ENCODE peak calls at places on chromosomes 7 and 10, in nine cellular contexts. X is foreskin fibroblast, O is GM23338, U is IMR-90, B is fibroblast of villous mesenchyme, W is fibroblast of mammary gland, C is heart right ventricle, H is cardiac fibroblast, F is HFF-Myc. G is an unnamed sample.

GRCh38 chr10:133438711-133439273 is 14.4 kb upstream of the SPRN start:
- DNase-seq in X (no peak), O (peak; percentile 38), U (no peak), B (peak; percentile 11), W (peak; percentile 28), C (no peak), H (no peak), F (no peak), G (no peak)

GRCh38 chr10:81848514-81848913 is 26.5 kb upstream of the NRG3 start:
- DNase-seq in X (no peak), O (peak; percentile 34), U (no peak), B (no peak), W (no peak), C (no peak), H (no peak), F (no peak), G (no peak)

GRCh38 chr10:612696-613095 is 76.8 kb downstream of the DIP2C start:
- DNase-seq in X (no peak), O (no peak), U (no peak), B (no peak), W (no peak), C (no peak), H (no peak), F (no peak), G (peak; percentile 57)

GRCh38 chr7:101186839-101187448 is 6.9 kb upstream of the NAT16 start:
- DNase-seq in X (peak; percentile 29), O (no peak), U (no peak), B (no peak), W (no peak), C (no peak), H (no peak), F (no peak), G (no peak)

GRCh38 chr7:15504376-15504775 is 57.4 kb downstream of the AGMO start:
- DNase-seq in X (no peak), O (no peak), U (no peak), B (no peak), W (no peak), C (no peak), H (peak; percentile 29), F (no peak), G (no peak)

GRCh38 chr10:91164520-91165065 is 55.9 kb upstream of the PCGF5 start:
- DNase-seq in X (peak; percentile 31), O (no peak), U (peak; percentile 56), B (peak; percentile 52), W (peak; percentile 61), C (no peak), H (no peak), F (no peak), G (no peak)

GRCh38 chr7:108257954-108258353 is 127.8 kb upstream of the LAMB4 start:
- DNase-seq in X (no peak), O (no peak), U (no peak), B (no peak), W (no peak), C (no peak), H (no peak), F (no peak), G (no peak)

GRCh38 chr10:24826022-24826421 is 102.3 kb upstream of the ARHGAP21 start:
- DNase-seq in X (peak; percentile 87), O (no peak), U (peak; percentile 78), B (peak; percentile 91), W (peak; percentile 92), C (no peak), H (peak; percentile 81), F (peak; percentile 66), G (no peak)

DNA sequence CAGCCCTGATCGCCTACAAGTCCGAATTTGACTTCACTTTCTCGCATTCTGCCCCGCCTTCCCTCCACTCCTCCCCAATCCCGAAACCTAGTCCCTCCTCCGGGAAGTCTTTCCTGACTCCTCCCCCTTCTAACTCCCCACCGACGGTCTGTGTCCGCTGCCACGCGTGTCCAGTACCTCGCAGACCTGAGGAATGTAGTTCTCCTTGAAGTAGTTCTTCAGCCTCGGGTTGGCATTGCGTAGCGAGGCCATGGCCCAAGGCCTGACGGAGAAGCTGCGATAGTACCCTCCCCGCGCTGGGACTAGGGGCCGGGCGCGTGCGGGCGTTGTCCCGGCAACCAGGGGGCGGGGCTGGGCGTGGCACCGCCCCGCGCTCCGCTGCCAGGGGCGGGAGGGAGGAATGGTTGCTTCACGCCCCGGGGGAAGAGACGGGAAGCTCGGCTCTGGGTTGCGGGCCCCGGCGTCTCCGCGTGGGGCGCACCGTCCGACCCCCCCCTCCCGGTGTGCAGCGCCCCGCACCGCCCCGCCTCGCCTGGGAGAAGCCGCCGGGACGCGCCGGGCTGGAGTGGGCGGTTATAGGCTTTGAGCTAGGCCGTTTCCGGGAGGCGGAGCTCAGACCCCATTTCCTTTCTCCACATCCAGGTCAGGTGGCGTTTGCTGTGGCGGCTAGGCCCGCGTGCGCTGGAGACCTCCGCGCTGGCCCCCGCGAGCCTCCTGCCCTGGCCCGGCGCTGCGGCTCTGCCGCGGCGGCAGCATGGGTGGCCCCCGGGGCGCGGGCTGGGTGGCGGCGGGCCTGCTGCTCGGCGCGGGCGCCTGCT is at the start of the genes ARMC10 and FBXL13:
- DNase-seq in X (peak; percentile 94), O (peak; percentile 92), U (peak; percentile 87), B (peak; percentile 90), W (peak; percentile 85), C (peak; percentile 90), H (peak; percentile 94), F (peak; percentile 67), G (peak; percentile 87)
- TF ChIP-seq CTCF in X (no peak), O (no peak), U (peak; percentile 29), B (peak; percentile 34), W (no peak), C (peak; percentile 57), H (no peak), F (no peak), G (no peak)

GRCh38 chr7:23347682-23348180 is 48.6 kb downstream of the MALSU1 start:
- DNase-seq in X (peak; percentile 91), O (no peak), U (peak; percentile 91), B (peak; percentile 90), W (peak; percentile 88), C (no peak), H (peak; percentile 83), F (peak; percentile 81), G (no peak)

GRCh38 chr7:23350466-23350865 is 51.3 kb downstream of the MALSU1 start:
- DNase-seq in X (no peak), O (no peak), U (no peak), B (no peak), W (no peak), C (no peak), H (no peak), F (no peak), G (no peak)

GRCh38 chr7:23347007-23347681 is 48.0 kb downstream of the MALSU1 start:
- DNase-seq in X (peak; percentile 43), O (no peak), U (no peak), B (no peak), W (no peak), C (no peak), H (no peak), F (no peak), G (no peak)

GRCh38 chr7:23346316-23346715 is 47.2 kb downstream of the MALSU1 start:
- DNase-seq in X (no peak), O (no peak), U (no peak), B (no peak), W (no peak), C (no peak), H (no peak), F (no peak), G (no peak)

DNA sequence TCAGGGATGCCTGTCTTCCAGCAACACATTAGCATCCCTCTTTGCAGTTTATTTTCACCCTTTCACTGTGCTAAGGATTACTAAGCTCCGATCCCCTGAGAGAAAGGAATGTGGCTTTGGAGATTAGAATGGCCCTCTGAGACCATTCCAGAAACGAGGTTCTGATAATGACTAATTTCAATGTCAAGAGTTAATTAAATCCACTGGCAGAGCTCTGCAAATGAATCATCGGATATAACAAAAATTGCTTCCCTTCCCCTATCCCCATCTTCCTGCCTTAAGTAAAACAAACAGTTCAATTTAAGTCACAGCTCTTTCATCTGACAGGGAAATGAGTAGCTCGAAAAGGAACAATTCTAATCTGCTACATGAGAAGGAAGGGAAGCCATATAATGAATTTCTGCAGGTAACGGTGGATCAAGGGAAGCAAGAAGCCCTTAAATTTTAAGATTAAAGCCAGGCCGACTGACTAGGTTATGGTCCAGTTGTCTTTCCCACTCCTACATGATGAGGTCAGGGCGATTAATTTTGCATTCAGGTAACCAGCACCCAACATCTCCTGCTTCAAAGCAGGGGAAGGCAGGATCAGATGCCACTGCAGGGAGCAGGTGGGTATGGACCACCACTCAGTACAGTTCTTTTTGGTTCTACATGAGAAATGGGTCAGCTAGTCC is 50.5 kb downstream of the MALSU1 start:
- DNase-seq in X (peak; percentile 93), O (no peak), U (peak; percentile 90), B (peak; percentile 41), W (peak; percentile 88), C (no peak), H (peak; percentile 64), F (peak; percentile 63), G (no peak)
- H3K4me3 ChIP-seq in X (no peak overlapping the region), O (no peak overlapping the region), U (no peak overlapping the region), B (no peak overlapping the region), W (no peak overlapping the region), C (no peak overlapping the region), H (no peak overlapping the region), F (no peak overlapping the region), G (no peak overlapping the region)

DNA sequence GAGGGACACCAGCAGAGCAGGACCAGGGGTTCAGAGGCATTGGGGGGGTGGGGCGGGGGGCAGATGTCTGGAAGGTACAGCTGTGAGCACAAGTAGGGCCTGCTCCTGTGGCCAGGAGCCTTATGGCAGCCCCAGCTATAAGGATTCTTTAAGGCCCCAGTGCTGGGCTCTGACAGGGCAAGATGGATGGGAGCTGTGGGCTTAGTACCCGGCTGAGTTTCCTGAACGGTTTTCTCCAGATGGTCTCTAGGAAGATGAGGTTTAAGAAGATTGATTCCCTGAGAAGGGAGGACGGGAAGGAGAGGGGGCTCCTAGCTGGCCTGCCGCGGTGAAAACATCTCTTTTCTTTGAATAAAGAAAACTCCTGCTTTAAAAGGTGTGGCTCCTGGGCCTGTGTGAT is 30.1 kb upstream of the COMTD1 start:
- DNase-seq in X (no peak), O (no peak), U (no peak), B (no peak), W (no peak), C (no peak), H (no peak), F (no peak), G (no peak)
- TF ChIP-seq CTCF in X (no peak), O (no peak), U (no peak), B (no peak), W (no peak), C (no peak), H (no peak), F (no peak), G (no peak)

GRCh38 chr7:8258166-8258565 is 3.8 kb downstream of the ICA1 start:
- DNase-seq in X (no peak), O (no peak), U (no peak), B (no peak), W (no peak), C (no peak), H (no peak), F (no peak), G (no peak)

GRCh38 chr7:8258734-8259133 is 3.2 kb downstream of the ICA1 start:
- DNase-seq in X (no peak), O (no peak), U (no peak), B (no peak), W (no peak), C (no peak), H (no peak), F (no peak), G (no peak)

GRCh38 chr7:8260871-8261707 is 878 bp downstream of the ICA1 start:
- DNase-seq in X (peak; percentile 47), O (peak; percentile 51), U (no peak), B (no peak), W (no peak), C (peak; percentile 65), H (peak; percentile 3), F (no peak), G (peak; percentile 43)

GRCh38 chr7:8261711-8262695 is at the start of gene ICA1:
- DNase-seq in X (peak; percentile 53), O (peak; percentile 89), U (no peak), B (no peak), W (peak; percentile 13), C (peak; percentile 74), H (peak; percentile 13), F (no peak), G (peak; percentile 69)

DNA sequence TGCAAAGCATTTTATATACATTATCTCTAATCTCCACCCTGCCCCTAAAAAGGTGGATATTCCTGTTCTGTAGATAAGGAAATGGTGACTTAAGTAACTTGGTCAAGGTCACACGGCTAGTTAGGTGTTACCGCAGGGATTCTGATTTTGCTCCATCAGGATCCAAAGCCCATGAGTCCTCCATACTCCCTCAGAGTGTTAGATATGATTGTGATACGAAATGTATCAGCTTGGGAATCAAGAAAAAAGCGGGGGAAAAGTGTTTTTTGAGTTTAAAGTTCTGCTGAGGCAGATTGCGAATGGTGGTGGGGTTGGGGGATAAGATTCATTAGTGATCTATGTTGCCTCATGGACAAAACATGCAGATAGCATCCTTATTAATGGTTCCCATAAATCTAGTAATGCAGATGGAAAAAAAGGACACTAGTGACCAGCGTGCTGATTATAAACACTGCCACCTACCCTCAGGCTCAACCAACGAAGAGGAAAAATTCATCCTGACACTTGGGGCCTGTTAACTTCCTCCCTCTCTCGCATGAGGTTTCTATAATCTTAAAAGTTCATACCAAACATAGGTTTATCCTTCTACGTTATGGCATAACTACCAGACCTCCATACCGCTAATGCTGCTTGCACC is 2.3 kb downstream of the ICA1 start:
- DNase-seq in X (no peak), O (no peak), U (no peak), B (no peak), W (no peak), C (no peak), H (no peak), F (no peak), G (no peak)
- H3K4me3 ChIP-seq in X (no peak overlapping the region), O (no peak overlapping the region), U (no peak overlapping the region), B (no peak overlapping the region), W (no peak overlapping the region), C (no peak overlapping the region), H (no peak overlapping the region), F (no peak overlapping the region), G (no peak overlapping the region)